ENCODE peak calls at places on chromosomes 4 and X, in six cellular contexts. T is MG63, M is HFFc6, H is fibroblast of the aortic adventitia, X is putamen, K is germinal center. N is an unnamed sample.

GRCh38 chrX:78514852-78515251 is 144.3 kb downstream of the RTL3 start:
- DNase-seq in X (no peak), K (no peak), H (peak; percentile 25), M (no peak), T (no peak), N (no peak)

GRCh38 chr4:16225996-16226815 is at the start of gene TAPT1:
- DNase-seq in M (peak; percentile 46), X (peak; percentile 73), T (peak; percentile 64), K (peak; percentile 83), H (peak; percentile 39), N (no peak)

GRCh38 chr4:108590776-108591175 is 29.6 kb upstream of the RPL34 start:
- DNase-seq in X (no peak), H (peak; percentile 16), M (no peak), T (no peak), K (no peak), N (no peak)

GRCh38 chr4:174714393-174715211 is 114.4 kb downstream of the GLRA3 start:
- DNase-seq in X (no peak), T (peak; percentile 23), H (peak; percentile 63), M (no peak), K (peak; percentile 24), N (no peak)

GRCh38 chrX:114519524-114519923 is 64.4 kb upstream of the HTR2C start:
- DNase-seq in M (no peak), K (no peak), T (no peak), X (no peak), H (no peak), N (no peak)

GRCh38 chrX:129193357-129193756 is 329.9 kb downstream of the SMARCA1 start:
- DNase-seq in H (no peak), X (no peak), M (no peak), T (peak; percentile 19), K (no peak), N (peak; percentile 37)

GRCh38 chr4:32931475-32931874 is 2211.3 kb downstream of the PCDH7 start:
- DNase-seq in M (no peak), T (no peak), H (no peak), K (no peak), X (no peak), N (no peak)

GRCh38 chr4:112069110-112069509 is 76.1 kb upstream of the FAM241A start:
- DNase-seq in X (no peak), K (no peak), M (no peak), T (no peak), H (peak; percentile 38), N (no peak)

GRCh38 chr4:129455462-129455861 is 359.5 kb downstream of the C4orf33 start:
- DNase-seq in K (no peak), X (no peak), T (no peak), M (no peak), H (no peak), N (peak; percentile 35)

GRCh38 chr4:10730019-10730418 is 45.5 kb upstream of the CLNK start:
- DNase-seq in K (no peak), T (no peak), X (no peak), M (no peak), H (peak; percentile 11), N (no peak)

GRCh38 chr4:180134116-180134866 is 2108.9 kb upstream of the TENM3 start:
- DNase-seq in K (no peak), X (no peak), M (no peak), H (no peak), T (peak; percentile 1), N (peak; percentile 36)

GRCh38 chr4:148376151-148376550 is 66.1 kb downstream of the NR3C2 start:
- DNase-seq in H (peak; percentile 36), K (no peak), X (peak; percentile 24), M (no peak), T (peak; percentile 12), N (peak; percentile 35)

GRCh38 chrX:1673337-1673736 is 58.5 kb downstream of the ASMT start:
- DNase-seq in X (no peak), K (peak; percentile 36), M (no peak), T (peak; percentile 41), H (peak; percentile 6), N (no peak)

GRCh38 chr4:54543088-54543795 is 114.5 kb upstream of the KIT start:
- DNase-seq in T (no peak), X (no peak), H (peak; percentile 10), K (no peak), M (peak; percentile 96), N (no peak)

GRCh38 chr4:13325744-13326143 is 158.4 kb downstream of the RAB28 start:
- DNase-seq in H (no peak), K (no peak), T (no peak), X (no peak), M (no peak), N (no peak)

GRCh38 chr4:120809518-120809917 is 113.0 kb downstream of the PRDM5 start:
- DNase-seq in K (no peak), H (no peak), X (no peak), M (no peak), T (no peak), N (no peak)

GRCh38 chr4:10093801-10094552 is 22.6 kb downstream of the WDR1 start:
- DNase-seq in H (peak; percentile 95), X (no peak), T (no peak), K (no peak), M (peak; percentile 96), N (no peak)